ENCODE peak calls at places on chromosomes 12 and 14, in six cellular contexts. U, N, F, K, A and Y are unnamed samples.

GRCh38 chr14:90678420-90678819 is 137.8 kb downstream of the TTC7B start:
- DNase-seq in U (no peak), N (no peak), F (no peak), K (no peak), A (no peak), Y (no peak)

GRCh38 chr14:53016491-53016890 is 65.6 kb upstream of the FERMT2 start:
- DNase-seq in U (no peak), N (no peak), F (no peak), K (no peak), A (no peak), Y (no peak)

GRCh38 chr14:94145902-94146527 is 16.6 kb upstream of the IFI27L2 start:
- DNase-seq in U (no peak), N (no peak), F (no peak), K (no peak), A (no peak), Y (no peak)

GRCh38 chr14:91341331-91342242 is 76.0 kb downstream of the CCDC88C start:
- DNase-seq in U (no peak), N (no peak), F (no peak), K (no peak), A (no peak), Y (no peak)

GRCh38 chr12:27207626-27208413 is 36.3 kb upstream of the STK38L start:
- DNase-seq in U (no peak), N (peak), F (no peak), K (peak), A (no peak), Y (no peak)

GRCh38 chr14:71060795-71061455 is 153.7 kb downstream of the PCNX1 start:
- DNase-seq in U (no peak), N (no peak), F (no peak), K (no peak), A (no peak), Y (no peak)

GRCh38 chr12:39272934-39273770 is 169.8 kb downstream of the KIF21A start:
- DNase-seq in U (no peak), N (peak), F (peak), K (peak), A (no peak), Y (no peak)

GRCh38 chr12:7934560-7935463 is 1.2 kb downstream of the SLC2A3 start:
- DNase-seq in U (no peak), N (no peak), F (no peak), K (no peak), A (no peak), Y (no peak)

GRCh38 chr14:61887628-61888027 is 125.4 kb downstream of the SNAPC1 start:
- DNase-seq in U (no peak), N (no peak), F (no peak), K (peak), A (no peak), Y (no peak)

GRCh38 chr14:77268989-77269595 is 1.9 kb downstream of the NGB start:
- DNase-seq in U (no peak), N (no peak), F (no peak), K (no peak), A (no peak), Y (no peak)

GRCh38 chr12:1703771-1704170 is 12.9 kb downstream of the ADIPOR2 start:
- DNase-seq in U (no peak), N (no peak), F (no peak), K (no peak), A (no peak), Y (no peak)

GRCh38 chr12:105330938-105331804 is 680 bp downstream of the C12orf75 start:
- DNase-seq in U (no peak), N (peak), F (peak), K (no peak), A (no peak), Y (no peak)

GRCh38 chr12:67765969-67766368 is 117.4 kb downstream of the DYRK2 start:
- DNase-seq in U (no peak), N (no peak), F (no peak), K (no peak), A (no peak), Y (no peak)

GRCh38 chr14:104917992-104918391 is 6.7 kb upstream of the PLD4 start:
- DNase-seq in U (no peak), N (no peak), F (no peak), K (no peak), A (no peak), Y (no peak)

GRCh38 chr12:28144059-28144458 is 46.2 kb upstream of the CCDC91 start:
- DNase-seq in U (no peak), N (no peak), F (no peak), K (no peak), A (no peak), Y (no peak)

GRCh38 chr14:67447033-67447381 is 35.0 kb upstream of the PLEK2 start:
- DNase-seq in U (no peak), N (no peak), F (no peak), K (no peak), A (no peak), Y (no peak)

GRCh38 chr12:6635375-6635855 is 344 bp downstream of the LPAR5 start:
- DNase-seq in U (no peak), N (no peak), F (no peak), K (no peak), A (peak), Y (no peak)

GRCh38 chr12:10618338-10618987 is 5.1 kb upstream of the MAGOHB start:
- DNase-seq in U (no peak), N (no peak), F (no peak), K (peak), A (no peak), Y (no peak)

GRCh38 chr12:55816876-55817351 is 610 bp downstream of the SARNP start:
- DNase-seq in U (no peak), N (no peak), F (no peak), K (no peak), A (no peak), Y (no peak)

GRCh38 chr12:70540996-70541395 is 96.2 kb downstream of the PTPRB start:
- DNase-seq in U (no peak), N (no peak), F (no peak), K (no peak), A (no peak), Y (no peak)

GRCh38 chr12:25859976-25860375 is 98.5 kb upstream of the RASSF8 start:
- DNase-seq in U (no peak), N (no peak), F (no peak), K (no peak), A (no peak), Y (no peak)

GRCh38 chr14:103100281-103101121 is 6.0 kb downstream of the EXOC3L4 start:
- DNase-seq in U (no peak), N (no peak), F (no peak), K (no peak), A (no peak), Y (no peak)

GRCh38 chr12:52007158-52007921 is 594 bp downstream of the TAMALIN start:
- DNase-seq in U (no peak), N (peak), F (peak), K (no peak), A (peak), Y (no peak)

GRCh38 chr12:57476993-57477709 is 2.5 kb downstream of the ARHGAP9 start:
- DNase-seq in U (no peak), N (no peak), F (no peak), K (no peak), A (no peak), Y (no peak)

GRCh38 chr12:113298861-113299545 is 35.9 kb downstream of the SLC8B1 start:
- DNase-seq in U (peak), N (no peak), F (peak), K (no peak), A (no peak), Y (no peak)

GRCh38 chr12:19236656-19237055 is 107.1 kb downstream of the PLEKHA5 start:
- DNase-seq in U (no peak), N (no peak), F (peak), K (no peak), A (no peak), Y (no peak)

GRCh38 chr14:102363182-102363952 is 626 bp downstream of the TECPR2 start:
- DNase-seq in U (peak), N (peak), F (peak), K (peak), A (no peak), Y (peak)

GRCh38 chr14:19800282-19801117 is 3.1 kb upstream of the OR4N2 start:
- DNase-seq in U (no peak), N (no peak), F (no peak), K (no peak), A (no peak), Y (no peak)

GRCh38 chr12:89225401-89225800 is 126.9 kb downstream of the DUSP6 start:
- DNase-seq in U (no peak), N (peak), F (no peak), K (no peak), A (peak), Y (no peak)

GRCh38 chr12:116687888-116688287 is 50.0 kb downstream of the SPRING1 start:
- DNase-seq in U (no peak), N (peak), F (peak), K (no peak), A (no peak), Y (no peak)

GRCh38 chr14:103517626-103518415 is 4.8 kb downstream of the CKB start:
- DNase-seq in U (peak), N (no peak), F (no peak), K (no peak), A (no peak), Y (no peak)

GRCh38 chr14:48140804-48141203 is 465.4 kb upstream of the MDGA2 start:
- DNase-seq in U (no peak), N (no peak), F (no peak), K (no peak), A (no peak), Y (no peak)

GRCh38 chr12:48815281-48816110 is 2.8 kb upstream of the CACNB3 start:
- DNase-seq in U (peak), N (peak), F (peak), K (peak), A (no peak), Y (peak)

GRCh38 chr12:115984607-115985006 is 292.9 kb downstream of the MED13L start:
- DNase-seq in U (no peak), N (no peak), F (no peak), K (no peak), A (no peak), Y (no peak)

GRCh38 chr14:47675489-47676300 is at the start of gene MDGA2:
- DNase-seq in U (no peak), N (no peak), F (no peak), K (peak), A (no peak), Y (no peak)

GRCh38 chr14:36070056-36071043 is 106.2 kb downstream of the PTCSC3 start:
- DNase-seq in U (no peak), N (peak), F (no peak), K (peak), A (no peak), Y (no peak)